ENCODE peak calls at places on chromosomes 7 and 10, in six cellular contexts. W, G, M, J, X and S are unnamed samples.
A peak's percentile ranks its signal among the peaks of the same experiment; 100 is the strongest.

GRCh38 chr10:132566892-132567291 is 29.3 kb downstream of the INPP5A start:
- DNase-seq in X (no peak), J (no peak), M (no peak), G (no peak), W (no peak), S (no peak)

GRCh38 chr10:95423327-95424005 is 132.7 kb upstream of the PDLIM1 start:
- DNase-seq in W (no peak), M (no peak), J (no peak), G (no peak), X (no peak), S (no peak)

GRCh38 chr7:20862554-20862953 is 75.9 kb upstream of the SP8 start:
- DNase-seq in W (no peak), G (no peak), M (no peak), J (no peak), X (no peak), S (no peak)

GRCh38 chr7:45182856-45183710 is 25.5 kb downstream of the RAMP3 start:
- DNase-seq in X (no peak), M (no peak), W (peak; percentile 30), G (no peak), J (no peak), S (no peak)

GRCh38 chr7:31747553-31747952 is 60.5 kb downstream of the PPP1R17 start:
- DNase-seq in W (no peak), J (no peak), G (no peak), X (no peak), M (peak; percentile 62), S (no peak)

GRCh38 chr7:100556541-100556940 is 17.2 kb downstream of the SAP25 start:
- DNase-seq in W (no peak), J (no peak), X (no peak), G (no peak), M (no peak), S (no peak)

GRCh38 chr7:99733448-99733847 is 1.5 kb downstream of the CYP3A7 start:
- DNase-seq in M (no peak), G (no peak), W (no peak), J (peak; percentile 19), X (no peak), S (peak; percentile 14)

GRCh38 chr7:124857672-124858235 is 71.9 kb downstream of the POT1 start:
- DNase-seq in M (no peak), J (no peak), G (no peak), X (no peak), W (no peak), S (no peak)

GRCh38 chr7:5354460-5355279 is 69.0 kb downstream of the TNRC18 start:
- DNase-seq in M (peak; percentile 17), W (no peak), J (peak; percentile 25), X (peak; percentile 99), G (peak; percentile 84), S (no peak)

GRCh38 chr7:158633055-158633956 is 45.7 kb upstream of the PTPRN2 start:
- DNase-seq in X (no peak), M (no peak), J (peak; percentile 69), G (no peak), W (no peak), S (no peak)

GRCh38 chr10:132360766-132361447 is 28.9 kb downstream of the LRRC27 start:
- DNase-seq in G (no peak), M (no peak), J (peak; percentile 15), W (no peak), X (peak; percentile 80), S (no peak)

GRCh38 chr10:31157125-31157983 is 125.7 kb upstream of the ZNF438 start:
- DNase-seq in G (peak; percentile 41), M (no peak), J (no peak), W (no peak), X (no peak), S (no peak)

GRCh38 chr10:84838851-84839250 is 510.5 kb downstream of the CCSER2 start:
- DNase-seq in G (no peak), M (no peak), W (no peak), J (no peak), X (no peak), S (no peak)

GRCh38 chr10:24299587-24300258 is 90.8 kb downstream of the KIAA1217 start:
- DNase-seq in W (no peak), J (no peak), G (no peak), M (peak; percentile 82), X (no peak), S (no peak)

GRCh38 chr7:6530626-6531491 is 20.4 kb downstream of the GRID2IP start:
- DNase-seq in W (no peak), J (peak; percentile 78), G (no peak), X (peak; percentile 79), M (no peak), S (peak; percentile 40)

GRCh38 chr7:96952974-96953391 is 52.4 kb upstream of the DLX6 start:
- DNase-seq in W (no peak), X (no peak), G (no peak), J (no peak), M (peak; percentile 85), S (no peak)

GRCh38 chr10:46296629-46297275 is 10.0 kb downstream of the ANTXRL start:
- DNase-seq in G (no peak), W (no peak), X (no peak), M (no peak), J (no peak), S (no peak)

GRCh38 chr7:27198871-27199801 is 755 bp downstream of the HOXA13 start:
- DNase-seq in W (no peak), G (no peak), M (peak; percentile 20), J (peak; percentile 27), X (peak; percentile 70), S (no peak)

GRCh38 chr10:64113375-64113774 is 592.2 kb downstream of the REEP3 start:
- DNase-seq in J (no peak), W (no peak), G (no peak), M (no peak), X (no peak), S (no peak)

GRCh38 chr10:69270990-69271389 is 7.3 kb upstream of the HK1 start:
- DNase-seq in M (no peak), X (no peak), J (no peak), G (no peak), W (no peak), S (no peak)

GRCh38 chr7:35007768-35008167 is 29.5 kb downstream of the DPY19L1 start:
- DNase-seq in J (no peak), G (no peak), X (no peak), W (no peak), M (no peak), S (no peak)

GRCh38 chr10:122515588-122516231 is 44.8 kb upstream of the DMBT1 start:
- DNase-seq in J (no peak), W (no peak), X (no peak), G (no peak), M (no peak), S (no peak)

GRCh38 chr7:151032936-151033863 is 5.0 kb downstream of the ABCB8 start:
- DNase-seq in G (no peak), W (no peak), J (no peak), X (no peak), M (no peak), S (no peak)
- TF ChIP-seq CTCF in G (no peak), W (no peak), J (no peak), X (peak; percentile 25), M (peak; percentile 29), S (no peak)

DNA sequence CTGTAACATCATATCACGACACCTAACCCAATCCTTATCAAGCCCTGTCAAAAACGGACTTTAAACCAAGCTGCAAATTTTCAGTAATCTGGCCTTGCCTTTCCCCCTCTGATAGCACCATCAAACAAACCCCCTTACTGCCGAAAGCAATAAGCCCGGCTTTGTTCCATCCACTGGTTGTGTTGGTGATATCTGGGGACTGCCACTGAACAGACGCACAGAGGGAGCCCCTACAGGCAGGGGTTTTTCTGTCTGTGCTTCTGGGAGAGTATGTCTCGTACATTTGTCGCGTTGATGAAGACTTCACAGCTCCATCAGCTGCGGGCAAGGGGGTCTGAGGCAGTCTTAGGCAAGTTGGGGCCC is 550 bp upstream of the PLAU start:
- DNase-seq in J (peak; percentile 67), G (no peak), W (no peak), X (peak; percentile 56), M (peak; percentile 69), S (peak; percentile 60)
- H3K4me1 ChIP-seq in J (peaks cover 39% of the 10 kb centered on the region), G (peaks cover 17% of the 10 kb centered on the region), W (peaks cover 79% of the 10 kb centered on the region), X (peaks cover 20% of the 10 kb centered on the region), M (peaks cover 91% of the 10 kb centered on the region), S (peaks cover 35% of the 10 kb centered on the region)

GRCh38 chr7:636396-636795 is 90.1 kb upstream of the DNAAF5 start:
- DNase-seq in W (no peak), G (peak; percentile 41), X (no peak), M (peak; percentile 71), J (no peak), S (no peak)
- TF ChIP-seq CTCF in W (peak; percentile 34), G (peak; percentile 27), X (peak; percentile 50), M (peak; percentile 75), J (no peak), S (peak; percentile 21)

GRCh38 chr7:142787034-142787768 is 16.4 kb downstream of the PRSS2 start:
- DNase-seq in X (no peak), G (no peak), W (no peak), M (no peak), J (no peak), S (no peak)
- H3K4me1 ChIP-seq in X (no peaks in the 10 kb centered on the region), G (peaks cover 9% of the 10 kb centered on the region), W (peaks cover 5% of the 10 kb centered on the region), M (peaks cover 13% of the 10 kb centered on the region), J (peaks cover 91% of the 10 kb centered on the region), S (no peaks in the 10 kb centered on the region)

GRCh38 chr10:110181451-110181850 is 26.0 kb upstream of the MXI1 start:
- DNase-seq in J (no peak), M (no peak), X (peak; percentile 48), G (no peak), W (no peak), S (no peak)
- TF ChIP-seq CTCF in J (no peak), M (no peak), X (no peak), G (no peak), W (no peak), S (no peak)

GRCh38 chr10:100826983-100827818 is 81.8 kb downstream of the PAX2 start:
- DNase-seq in X (peak; percentile 80), G (peak; percentile 59), J (no peak), M (no peak), W (no peak), S (no peak)
- H3K4me1 ChIP-seq in X (no peaks in the 10 kb centered on the region), G (peaks cover 35% of the 10 kb centered on the region), J (no peaks in the 10 kb centered on the region), M (peaks cover 8% of the 10 kb centered on the region), W (peaks cover 34% of the 10 kb centered on the region), S (peaks cover 17% of the 10 kb centered on the region)

GRCh38 chr10:102586858-102587257 is 57.4 kb upstream of the TRIM8 start:
- DNase-seq in W (no peak), M (no peak), G (no peak), X (no peak), J (no peak), S (no peak)
- TF ChIP-seq CTCF in W (no peak), M (no peak), G (no peak), X (no peak), J (no peak), S (no peak)